ENCODE peak calls at places on chromosomes 1 and 21, in seven cellular contexts. W is neural progenitor cell, F is HCT116, H is PC-3, I is hepatocyte, Q is H1, X is fibroblast of lung. P is an unnamed sample. For H3K27me3, the result is how much of the 10 kb centered on the place peaks cover.

GRCh38 chr21:45018131-45019075 is 56.0 kb upstream of the ADARB1 start:
- DNase-seq in W (peak), F (no peak), H (no peak), I (peak), Q (no peak), X (no peak), P (no peak)

GRCh38 chr1:89041055-89041707 is 18.5 kb upstream of the GBP3 start:
- DNase-seq in W (no peak), F (no peak), H (peak), I (no peak), Q (no peak), X (peak), P (no peak)

GRCh38 chr1:22309572-22309971 is 142.1 kb upstream of the ZBTB40 start:
- DNase-seq in W (no peak), F (no peak), H (no peak), I (no peak), Q (no peak), X (no peak), P (no peak)

GRCh38 chr1:119870917-119871486 is 25.3 kb downstream of the ADAM30 start:
- DNase-seq in W (peak), F (peak), H (peak), I (peak), Q (peak), X (peak), P (peak)

GRCh38 chr1:162990665-162991064 is 78.5 kb upstream of the RGS4 start:
- DNase-seq in W (no peak), F (no peak), H (no peak), I (no peak), Q (no peak), X (peak), P (no peak)

GRCh38 chr1:77533660-77534295 is 148.7 kb downstream of the ZZZ3 start:
- DNase-seq in W (peak), F (peak), H (peak), I (peak), Q (peak), X (peak), P (peak)

GRCh38 chr1:13996334-13996733 is 296.3 kb downstream of the PRDM2 start:
- DNase-seq in W (no peak), F (no peak), H (peak), I (no peak), Q (no peak), X (no peak), P (no peak)

GRCh38 chr1:119882172-119883029 is 13.9 kb downstream of the ADAM30 start:
- DNase-seq in W (no peak), F (no peak), H (no peak), I (no peak), Q (no peak), X (no peak), P (no peak)

GRCh38 chr1:192522673-192523072 is 52.9 kb upstream of the RGS1 start:
- DNase-seq in W (no peak), F (no peak), H (no peak), I (no peak), Q (no peak), X (peak), P (no peak)

GRCh38 chr1:207455183-207455754 is 1.1 kb downstream of the CR2 start:
- DNase-seq in W (no peak), F (no peak), H (no peak), I (no peak), Q (no peak), X (no peak), P (no peak)

GRCh38 chr1:207459008-207459407 is 4.9 kb downstream of the CR2 start:
- DNase-seq in W (no peak), F (no peak), H (no peak), I (no peak), Q (no peak), X (no peak), P (peak)

GRCh38 chr1:207453710-207454045 is 450 bp upstream of the CR2 start:
- DNase-seq in W (no peak), F (no peak), H (no peak), I (no peak), Q (no peak), X (no peak), P (no peak)

GRCh38 chr1:207458409-207458808 is 4.3 kb downstream of the CR2 start:
- DNase-seq in W (no peak), F (no peak), H (no peak), I (no peak), Q (no peak), X (no peak), P (peak)

GRCh38 chr1:207454046-207454964 is at the start of gene CR2:
- DNase-seq in W (peak), F (peak), H (no peak), I (peak), Q (peak), X (peak), P (peak)
- TF ChIP-seq EZH2 in W (peak), F (no peak), H (peak), I (no peak), Q (peak), X (peak), P (peak)

GRCh38 chr1:158689841-158690240 is 3.3 kb upstream of the SPTA1 start:
- DNase-seq in W (no peak), F (no peak), H (no peak), I (no peak), Q (no peak), X (no peak), P (no peak)

GRCh38 chr1:158689110-158689509 is 2.6 kb upstream of the SPTA1 start:
- DNase-seq in W (no peak), F (no peak), H (no peak), I (no peak), Q (no peak), X (no peak), P (no peak)

GRCh38 chr1:158686430-158687009 is at the start of gene SPTA1:
- DNase-seq in W (no peak), F (no peak), H (no peak), I (no peak), Q (no peak), X (no peak), P (no peak)

GRCh38 chr1:158685068-158685467 is 1.4 kb downstream of the SPTA1 start:
- DNase-seq in W (no peak), F (no peak), H (no peak), I (no peak), Q (no peak), X (no peak), P (no peak)

GRCh38 chr1:158687037-158687436 is 522 bp upstream of the SPTA1 start:
- DNase-seq in W (no peak), F (no peak), H (no peak), I (no peak), Q (no peak), X (no peak), P (no peak)
- H2AFZ ChIP-seq in W (no peak), F (no peak), H (no peak), I (no peak), Q (no peak), X (no peak), P (no peak)

GRCh38 chr1:79207786-79208185 is 201.3 kb upstream of the ADGRL4 start:
- DNase-seq in W (no peak), F (no peak), H (no peak), I (no peak), Q (no peak), X (no peak), P (no peak)
- H3K27me3 ChIP-seq in W (under half), F (under half), H (under half), I (under half), Q (under half), X (under half), P (under half)

GRCh38 chr1:205506409-205507196 is 2.1 kb downstream of the CDK18 start:
- DNase-seq in W (no peak), F (no peak), H (no peak), I (no peak), Q (no peak), X (no peak), P (no peak)

GRCh38 chr1:205502992-205503391 is 1.5 kb upstream of the CDK18 start:
- DNase-seq in W (no peak), F (no peak), H (no peak), I (no peak), Q (no peak), X (no peak), P (no peak)

GRCh38 chr1:205504311-205505075 is at the start of gene CDK18:
- DNase-seq in W (peak), F (peak), H (peak), I (peak), Q (peak), X (peak), P (peak)

GRCh38 chr1:205505791-205506190 is 1.3 kb downstream of the CDK18 start:
- DNase-seq in W (no peak), F (no peak), H (peak), I (peak), Q (no peak), X (peak), P (no peak)

GRCh38 chr1:205505076-205505729 is 734 bp downstream of the CDK18 start:
- DNase-seq in W (peak), F (no peak), H (no peak), I (peak), Q (no peak), X (no peak), P (peak)
- TF ChIP-seq EZH2 in W (no peak), F (no peak), H (no peak), I (no peak), Q (no peak), X (no peak), P (peak)

DNA sequence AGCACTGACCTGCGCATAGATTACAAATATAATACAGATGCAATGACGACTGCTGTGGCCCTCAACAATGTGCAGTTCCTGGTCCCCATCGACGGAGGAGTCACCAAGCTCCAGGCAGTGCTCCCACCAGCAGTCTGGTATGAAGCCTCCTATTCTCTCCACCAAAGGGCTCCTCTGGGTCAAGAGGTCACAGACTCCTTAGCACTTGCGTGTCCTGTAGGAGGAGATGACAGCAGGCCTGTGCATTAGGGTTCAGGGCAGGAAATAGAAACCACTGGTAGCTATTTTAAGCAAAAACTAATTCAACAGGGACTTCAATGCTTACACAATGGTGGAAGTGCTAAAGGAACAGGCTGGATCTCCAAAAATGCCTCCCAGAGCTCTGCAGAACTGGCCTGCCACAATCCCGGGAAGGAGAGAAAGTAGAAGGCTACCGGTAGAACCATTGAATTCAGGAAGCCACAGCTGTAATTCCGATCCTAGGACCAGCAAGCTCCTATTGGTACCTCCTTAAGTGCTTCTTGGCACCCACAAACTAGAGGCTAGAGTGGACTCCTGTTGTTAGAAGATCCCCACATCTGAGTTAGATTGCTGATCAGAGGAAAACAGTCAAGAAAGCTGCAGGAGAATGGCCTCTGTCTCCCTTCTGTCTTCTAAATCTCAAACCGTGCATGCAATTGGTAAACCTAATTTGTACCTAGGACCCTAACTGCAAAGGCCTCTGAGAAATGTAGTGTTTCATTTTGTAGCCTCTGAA is 12.7 kb upstream of the DYNLT5 start:
- DNase-seq in W (peak), F (no peak), H (no peak), I (no peak), Q (no peak), X (no peak), P (no peak)
- H2AFZ ChIP-seq in W (peak), F (no peak), H (no peak), I (no peak), Q (no peak), X (no peak), P (peak)

GRCh38 chr1:3750716-3751115 is 1.5 kb upstream of the CCDC27 start:
- DNase-seq in W (no peak), F (no peak), H (no peak), I (no peak), Q (no peak), X (no peak), P (no peak)
- H3K27me3 ChIP-seq in W (under half), F (under half), H (half or more), I (under half), Q (under half), X (under half), P (under half)

DNA sequence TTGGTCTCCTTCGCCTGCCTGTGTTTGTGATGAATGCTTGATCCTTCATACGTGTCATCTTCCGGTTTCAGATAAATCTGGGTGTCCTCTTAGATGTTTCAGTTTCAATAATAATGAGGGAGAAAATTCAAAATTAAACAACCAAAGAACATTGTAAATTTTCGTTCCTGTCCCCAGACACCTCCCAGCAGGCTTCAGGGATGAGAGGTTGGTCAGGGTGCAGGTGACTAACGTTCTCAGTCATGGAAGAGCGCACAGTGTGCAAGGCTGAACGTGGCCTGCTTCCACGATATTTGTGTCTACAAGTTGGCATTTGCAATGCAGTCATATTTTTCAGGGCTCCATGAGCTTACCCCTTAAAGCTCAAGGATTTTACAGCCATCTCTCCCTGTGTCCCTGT is 147.1 kb upstream of the ARHGEF16 start:
- DNase-seq in W (no peak), F (no peak), H (no peak), I (no peak), Q (no peak), X (no peak), P (no peak)
- TF ChIP-seq EZH2 in W (no peak), F (no peak), H (no peak), I (no peak), Q (no peak), X (no peak), P (no peak)

GRCh38 chr1:100458925-100459814 is 78.8 kb upstream of the GPR88 start:
- DNase-seq in W (peak), F (peak), H (peak), I (peak), Q (no peak), X (peak), P (peak)
- H2AFZ ChIP-seq in W (no peak), F (peak), H (peak), I (no peak), Q (no peak), X (peak), P (no peak)

DNA sequence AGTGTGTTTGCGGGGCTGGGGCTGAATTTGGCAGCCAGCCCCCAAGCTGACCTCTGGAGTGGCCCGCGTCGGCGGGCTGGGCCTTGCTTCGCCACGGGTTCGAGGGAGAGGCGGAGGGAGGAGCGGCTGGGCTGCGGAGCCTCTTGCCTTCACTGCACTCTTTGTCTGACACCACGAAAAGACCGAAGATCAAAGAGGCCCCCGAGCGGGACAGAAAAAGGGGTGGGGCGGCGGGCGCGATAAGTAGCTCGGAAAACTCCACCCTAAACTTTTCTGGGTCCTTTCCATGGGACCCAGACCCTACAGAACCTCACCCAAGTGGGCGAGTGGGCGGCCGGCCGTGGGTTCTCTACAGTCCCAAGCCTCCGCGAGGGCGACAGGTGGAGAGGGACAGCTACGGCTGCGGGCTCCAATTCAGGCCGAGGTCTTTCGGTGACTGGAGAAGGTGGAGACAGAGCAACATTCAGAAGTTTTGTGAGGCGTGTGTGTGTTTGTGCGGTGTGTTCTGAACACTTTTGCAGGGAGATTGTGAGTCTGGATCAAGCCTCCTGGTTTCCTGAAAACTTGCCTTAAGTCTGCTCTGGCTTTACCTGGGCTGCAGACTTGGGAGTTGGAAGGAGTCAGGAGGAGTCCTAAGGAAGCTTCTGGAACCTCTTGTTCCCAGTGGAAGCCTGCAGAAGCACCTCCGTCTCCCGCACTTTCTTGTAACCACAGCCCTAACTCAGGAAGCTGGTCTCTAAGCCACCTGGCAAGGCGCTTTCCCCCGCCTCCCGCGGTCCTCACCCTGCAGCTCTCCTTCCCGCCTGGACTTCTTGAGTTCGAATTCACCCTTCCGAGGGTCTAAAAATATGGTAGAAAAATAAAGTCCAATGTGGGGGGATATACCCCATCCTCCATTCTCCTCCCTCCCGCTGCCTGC is 14.8 kb downstream of the PAX7 start:
- DNase-seq in W (peak), F (no peak), H (no peak), I (no peak), Q (peak), X (no peak), P (peak)
- H3K27me3 ChIP-seq in W (half or more), F (under half), H (half or more), I (half or more), Q (half or more), X (under half), P (half or more)

P was measured in DND-41.